ENCODE peak calls at places on chromosomes 3 and 15, in six cellular contexts. Q is endothelial cell of umbilical vein, J is A549, C is heart left ventricle, V is tibial nerve, S is ovary. N is an unnamed sample.
A peak's percentile ranks its signal among the peaks of the same experiment; 100 is the strongest.

GRCh38 chr3:187120324-187120723 is 19.0 kb downstream of the RPL39L start:
- DNase-seq in Q (no peak), V (no peak), J (no peak), S (no peak), C (no peak), N (no peak)

GRCh38 chr3:10189557-10190374 is 25.0 kb downstream of the IRAK2 start:
- DNase-seq in Q (peak; percentile 94), S (peak; percentile 64), V (peak; percentile 78), J (peak; percentile 44), C (peak; percentile 85), N (peak; percentile 81)

GRCh38 chr15:45023659-45024320 is 795 bp downstream of the SORD start:
- DNase-seq in Q (peak; percentile 37), J (peak; percentile 1), V (no peak), C (no peak), S (no peak), N (no peak)

GRCh38 chr15:68464451-68465090 is 32.6 kb upstream of the ITGA11 start:
- DNase-seq in S (no peak), C (no peak), J (no peak), Q (no peak), V (no peak), N (no peak)

GRCh38 chr15:101328001-101328400 is 33.0 kb upstream of the SNRPA1 start:
- DNase-seq in C (no peak), Q (no peak), J (no peak), V (no peak), S (no peak), N (no peak)

GRCh38 chr15:29126821-29127461 is 142.7 kb downstream of the NSMCE3 start:
- DNase-seq in J (peak; percentile 23), S (no peak), C (no peak), Q (no peak), V (no peak), N (no peak)

GRCh38 chr15:40246496-40247275 is 7.8 kb downstream of the PAK6 start:
- DNase-seq in Q (no peak), C (no peak), V (no peak), S (peak; percentile 10), J (no peak), N (no peak)

GRCh38 chr3:191253089-191253799 is 54.2 kb downstream of the OSTN start:
- DNase-seq in C (no peak), J (no peak), V (no peak), S (no peak), Q (no peak), N (no peak)

GRCh38 chr15:41010335-41010734 is 57.1 kb downstream of the CHAC1 start:
- DNase-seq in J (no peak), S (no peak), Q (no peak), C (no peak), V (no peak), N (no peak)

GRCh38 chr3:94118390-94118789 is 55.5 kb downstream of the NSUN3 start:
- DNase-seq in J (no peak), Q (no peak), C (no peak), V (no peak), S (no peak), N (no peak)

GRCh38 chr15:92881570-92881837 is 18.6 kb upstream of the CHD2 start:
- DNase-seq in C (no peak), Q (no peak), V (no peak), J (no peak), S (no peak), N (no peak)

GRCh38 chr15:92881838-92882696 is 18.1 kb upstream of the CHD2 start:
- DNase-seq in J (peak; percentile 100), V (peak; percentile 99), S (peak; percentile 99), C (peak; percentile 98), Q (peak; percentile 100), N (peak; percentile 98)

GRCh38 chr15:92882697-92883642 is 17.2 kb upstream of the CHD2 start:
- DNase-seq in Q (no peak), C (peak; percentile 41), S (peak; percentile 64), J (no peak), V (peak; percentile 93), N (peak; percentile 94)

GRCh38 chr15:92879949-92880725 is 20.0 kb upstream of the CHD2 start:
- DNase-seq in C (no peak), J (no peak), V (no peak), S (no peak), Q (no peak), N (no peak)

DNA sequence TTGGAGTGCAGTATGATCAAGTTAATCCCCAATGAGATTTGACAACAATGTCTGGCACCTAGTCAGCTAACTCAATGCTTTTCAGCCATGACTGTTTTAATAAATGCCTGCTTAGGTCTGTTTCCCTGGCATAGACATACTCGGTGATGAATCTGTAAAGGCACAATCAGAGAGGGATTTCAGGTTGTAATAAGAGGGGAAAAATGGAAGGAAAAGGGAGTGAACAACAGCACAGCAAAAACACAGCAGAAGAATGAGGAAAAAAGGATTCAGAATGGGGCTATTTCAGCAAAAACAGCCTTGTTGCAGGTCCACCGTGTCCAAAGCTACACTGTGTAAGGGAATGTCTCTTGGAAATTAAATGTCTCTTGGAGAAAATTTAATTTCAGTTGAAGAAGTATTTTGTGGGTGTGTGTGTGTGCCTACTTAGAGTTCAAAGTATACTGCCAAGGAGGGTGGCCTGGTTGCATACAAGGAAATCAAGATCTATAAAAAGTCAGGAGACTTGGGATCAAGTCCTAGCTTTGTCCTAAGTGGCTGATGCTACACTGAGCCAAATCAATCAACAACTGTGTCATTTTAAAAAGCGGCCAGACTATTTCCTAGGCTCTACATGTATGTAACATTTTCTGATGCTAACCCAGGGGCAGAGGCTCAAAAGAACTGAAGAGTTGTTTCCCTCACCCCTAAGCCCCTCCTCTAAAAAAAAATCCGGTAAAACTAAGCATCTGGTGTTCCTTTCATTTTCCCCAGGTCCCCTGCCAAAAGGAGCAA is 19.1 kb upstream of the CHD2 start:
- DNase-seq in J (no peak), Q (no peak), S (no peak), C (no peak), V (no peak), N (no peak)
- TF ChIP-seq POLR2A in J (no peak), Q (no peak), S (peak; percentile 22), C (no peak), V (no peak), N (peak; percentile 27)

GRCh38 chr3:56737001-56737400 is 53.9 kb upstream of the TASOR start:
- DNase-seq in C (no peak), Q (no peak), J (no peak), S (no peak), V (no peak), N (no peak)

GRCh38 chr3:56732109-56732508 is 49.0 kb upstream of the TASOR start:
- DNase-seq in V (no peak), J (no peak), S (no peak), Q (no peak), C (no peak), N (no peak)
- TF ChIP-seq CTCF in V (no peak), J (no peak), S (no peak), Q (no peak), C (no peak), N (no peak)

GRCh38 chr3:26807272-26807671 is 184.7 kb downstream of the LRRC3B start:
- DNase-seq in Q (no peak), C (no peak), V (no peak), J (no peak), S (no peak), N (no peak)
- TF ChIP-seq POLR2A in Q (no peak), C (no peak), V (no peak), J (no peak), S (no peak), N (no peak)

GRCh38 chr3:33798418-33799201 is at the start of gene PDCD6IP:
- DNase-seq in V (peak; percentile 85), J (peak; percentile 95), Q (peak; percentile 96), S (peak; percentile 94), C (peak; percentile 93), N (peak; percentile 97)
- TF ChIP-seq CTCF in V (peak; percentile 6), J (no peak), Q (no peak), S (no peak), C (peak; percentile 36), N (no peak)

GRCh38 chr3:195162033-195162669 is 108.8 kb downstream of the XXYLT1 start:
- DNase-seq in S (peak; percentile 66), J (no peak), V (no peak), C (no peak), Q (peak; percentile 99), N (peak; percentile 72)
- TF ChIP-seq POLR2A in S (no peak), J (no peak), V (no peak), C (no peak), Q (peak; percentile 89), N (no peak)

GRCh38 chr3:106117490-106117858 is 248.7 kb upstream of the CBLB start:
- DNase-seq in J (no peak), C (no peak), V (no peak), S (no peak), Q (no peak), N (no peak)

GRCh38 chr3:106120334-106120733 is 251.5 kb upstream of the CBLB start:
- DNase-seq in S (no peak), C (no peak), J (no peak), V (no peak), Q (peak; percentile 9), N (no peak)

GRCh38 chr3:106121491-106122289 is 252.9 kb upstream of the CBLB start:
- DNase-seq in S (no peak), J (no peak), C (no peak), Q (no peak), V (no peak), N (no peak)

GRCh38 chr3:106116733-106117489 is 248.1 kb upstream of the CBLB start:
- DNase-seq in V (no peak), C (no peak), J (no peak), S (no peak), Q (no peak), N (no peak)

DNA sequence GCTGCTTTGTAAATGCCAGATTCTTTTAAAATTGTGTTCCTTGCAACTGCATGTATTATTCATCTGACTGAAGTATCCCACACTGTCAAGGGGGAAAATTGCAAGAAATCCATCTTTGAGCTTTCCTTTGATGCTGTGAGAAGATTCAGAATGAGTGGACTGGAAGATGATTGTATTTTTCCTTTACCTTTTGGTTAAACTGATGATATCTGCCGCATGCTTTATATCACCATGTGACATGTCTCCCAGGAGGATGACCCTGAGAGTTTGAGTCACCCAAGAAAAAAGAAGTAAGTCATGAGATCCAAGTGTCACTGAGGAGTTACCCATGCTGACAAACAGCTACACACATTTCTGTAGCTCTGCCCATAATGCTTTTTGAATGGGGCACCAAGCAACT is 250.9 kb upstream of the CBLB start:
- DNase-seq in Q (no peak), S (no peak), V (no peak), J (peak; percentile 51), C (no peak), N (no peak)
- TF ChIP-seq CTCF in Q (no peak), S (no peak), V (no peak), J (no peak), C (no peak), N (no peak)

GRCh38 chr3:1774597-1774996 is 324.1 kb upstream of the CNTN4 start:
- DNase-seq in C (no peak), Q (no peak), S (no peak), J (no peak), V (no peak), N (no peak)
- TF ChIP-seq POLR2A in C (no peak), Q (no peak), S (no peak), J (no peak), V (no peak), N (no peak)

N was measured in Peyer's patch.